ENCODE peak calls at places on chromosomes 7 and 10, in six cellular contexts. One of them, this sample, is unnamed.

GRCh38 chr7:52017802-52018679 is 701.4 kb upstream of the COBL start:
- DNase-seq in BJ: no peak
- DNase-seq in HT1080: peak
- DNase-seq in T1000: no peak
- DNase-seq in stimulated activated naive CD8-positive, alpha-beta T cell treated with anti-CD3 and anti-CD28 coated beads, Interleukin-15, Interleukin-2, amounts not matched to agents 100 U/mL and 50 U/mL, for 24 hours: peak
- DNase-seq in NCI-H510A: no peak
- DNase-seq in this sample: no peak

GRCh38 chr7:135771961-135772638 is 23.5 kb upstream of the FAM180A start:
- DNase-seq in T1000: no peak
- DNase-seq in HT1080: peak
- DNase-seq in BJ: no peak
- DNase-seq in NCI-H510A: no peak
- DNase-seq in stimulated activated naive CD8-positive, alpha-beta T cell treated with anti-CD3 and anti-CD28 coated beads, Interleukin-15, Interleukin-2, amounts not matched to agents 100 U/mL and 50 U/mL, for 24 hours: no peak
- DNase-seq in this sample: no peak

GRCh38 chr7:74441801-74442200 is 11.9 kb upstream of the GTF2IRD1 start:
- DNase-seq in HT1080: no peak
- DNase-seq in stimulated activated naive CD8-positive, alpha-beta T cell treated with anti-CD3 and anti-CD28 coated beads, Interleukin-15, Interleukin-2, amounts not matched to agents 100 U/mL and 50 U/mL, for 24 hours: no peak
- DNase-seq in T1000: no peak
- DNase-seq in BJ: no peak
- DNase-seq in NCI-H510A: no peak
- DNase-seq in this sample: no peak

GRCh38 chr10:78861456-78862327 is 207.1 kb upstream of the ZMIZ1 start:
- DNase-seq in T1000: no peak
- DNase-seq in NCI-H510A: peak
- DNase-seq in stimulated activated naive CD8-positive, alpha-beta T cell treated with anti-CD3 and anti-CD28 coated beads, Interleukin-15, Interleukin-2, amounts not matched to agents 100 U/mL and 50 U/mL, for 24 hours: no peak
- DNase-seq in BJ: no peak
- DNase-seq in HT1080: peak
- DNase-seq in this sample: no peak

GRCh38 chr7:137093198-137093597 is 224.7 kb downstream of the CHRM2 start:
- DNase-seq in NCI-H510A: no peak
- DNase-seq in T1000: no peak
- DNase-seq in HT1080: no peak
- DNase-seq in BJ: no peak
- DNase-seq in stimulated activated naive CD8-positive, alpha-beta T cell treated with anti-CD3 and anti-CD28 coated beads, Interleukin-15, Interleukin-2, amounts not matched to agents 100 U/mL and 50 U/mL, for 24 hours: no peak
- DNase-seq in this sample: no peak

GRCh38 chr7:40122940-40123254 is 11.5 kb downstream of the MPLKIP start:
- DNase-seq in T1000: no peak
- DNase-seq in stimulated activated naive CD8-positive, alpha-beta T cell treated with anti-CD3 and anti-CD28 coated beads, Interleukin-15, Interleukin-2, amounts not matched to agents 100 U/mL and 50 U/mL, for 24 hours: no peak
- DNase-seq in BJ: no peak
- DNase-seq in HT1080: no peak
- DNase-seq in NCI-H510A: no peak
- DNase-seq in this sample: no peak

GRCh38 chr10:69451209-69451783 is at the start of gene TSPAN15:
- DNase-seq in T1000: peak
- DNase-seq in stimulated activated naive CD8-positive, alpha-beta T cell treated with anti-CD3 and anti-CD28 coated beads, Interleukin-15, Interleukin-2, amounts not matched to agents 100 U/mL and 50 U/mL, for 24 hours: peak
- DNase-seq in BJ: no peak
- DNase-seq in HT1080: no peak
- DNase-seq in NCI-H510A: peak
- DNase-seq in this sample: peak

GRCh38 chr10:101670635-101671034 is 24.3 kb downstream of the FBXW4 start:
- DNase-seq in NCI-H510A: no peak
- DNase-seq in HT1080: no peak
- DNase-seq in BJ: no peak
- DNase-seq in T1000: no peak
- DNase-seq in stimulated activated naive CD8-positive, alpha-beta T cell treated with anti-CD3 and anti-CD28 coated beads, Interleukin-15, Interleukin-2, amounts not matched to agents 100 U/mL and 50 U/mL, for 24 hours: no peak
- DNase-seq in this sample: no peak

GRCh38 chr10:29030855-29031254 is 258.0 kb upstream of the LYZL1 start:
- DNase-seq in BJ: no peak
- DNase-seq in T1000: no peak
- DNase-seq in stimulated activated naive CD8-positive, alpha-beta T cell treated with anti-CD3 and anti-CD28 coated beads, Interleukin-15, Interleukin-2, amounts not matched to agents 100 U/mL and 50 U/mL, for 24 hours: no peak
- DNase-seq in HT1080: no peak
- DNase-seq in NCI-H510A: no peak
- DNase-seq in this sample: no peak

GRCh38 chr10:96587255-96588059 is 645 bp upstream of the TM9SF3 start:
- DNase-seq in stimulated activated naive CD8-positive, alpha-beta T cell treated with anti-CD3 and anti-CD28 coated beads, Interleukin-15, Interleukin-2, amounts not matched to agents 100 U/mL and 50 U/mL, for 24 hours: no peak
- DNase-seq in HT1080: peak
- DNase-seq in NCI-H510A: peak
- DNase-seq in T1000: peak
- DNase-seq in BJ: peak
- DNase-seq in this sample: no peak

GRCh38 chr7:50558380-50559051 is 6.7 kb downstream of the DDC start:
- DNase-seq in T1000: no peak
- DNase-seq in NCI-H510A: peak
- DNase-seq in stimulated activated naive CD8-positive, alpha-beta T cell treated with anti-CD3 and anti-CD28 coated beads, Interleukin-15, Interleukin-2, amounts not matched to agents 100 U/mL and 50 U/mL, for 24 hours: no peak
- DNase-seq in HT1080: no peak
- DNase-seq in BJ: no peak
- DNase-seq in this sample: no peak

GRCh38 chr7:137130751-137131158 is 212.8 kb downstream of the PTN start:
- DNase-seq in HT1080: peak
- DNase-seq in T1000: no peak
- DNase-seq in stimulated activated naive CD8-positive, alpha-beta T cell treated with anti-CD3 and anti-CD28 coated beads, Interleukin-15, Interleukin-2, amounts not matched to agents 100 U/mL and 50 U/mL, for 24 hours: no peak
- DNase-seq in NCI-H510A: no peak
- DNase-seq in BJ: no peak
- DNase-seq in this sample: no peak

GRCh38 chr10:92110039-92110794 is 180.7 kb downstream of the CPEB3 start:
- DNase-seq in BJ: no peak
- DNase-seq in NCI-H510A: no peak
- DNase-seq in stimulated activated naive CD8-positive, alpha-beta T cell treated with anti-CD3 and anti-CD28 coated beads, Interleukin-15, Interleukin-2, amounts not matched to agents 100 U/mL and 50 U/mL, for 24 hours: no peak
- DNase-seq in HT1080: peak
- DNase-seq in T1000: no peak
- DNase-seq in this sample: no peak

GRCh38 chr7:55546826-55547225 is 25.5 kb downstream of the VOPP1 start:
- DNase-seq in BJ: peak
- DNase-seq in NCI-H510A: no peak
- DNase-seq in HT1080: peak
- DNase-seq in T1000: peak
- DNase-seq in stimulated activated naive CD8-positive, alpha-beta T cell treated with anti-CD3 and anti-CD28 coated beads, Interleukin-15, Interleukin-2, amounts not matched to agents 100 U/mL and 50 U/mL, for 24 hours: peak
- DNase-seq in this sample: no peak

GRCh38 chr10:110410329-110411046 is 87.2 kb upstream of the DUSP5 start:
- DNase-seq in HT1080: peak
- DNase-seq in NCI-H510A: no peak
- DNase-seq in stimulated activated naive CD8-positive, alpha-beta T cell treated with anti-CD3 and anti-CD28 coated beads, Interleukin-15, Interleukin-2, amounts not matched to agents 100 U/mL and 50 U/mL, for 24 hours: no peak
- DNase-seq in BJ: peak
- DNase-seq in T1000: peak
- DNase-seq in this sample: no peak